ENCODE peak calls at places on chromosomes 12 and 14, in ten cellular contexts. I is NCI-H510A treated with DMSO at 0.1 percent for 48 hours; W is H4; S is NCI-H1092; V is activated T-cell treated with anti-CD3 and anti-CD28 coated beads, Interleukin-2, amount 50 U/mL, for 72 hours; C is M059J; P is COR-L47; F is stimulated activated CD4-positive, alpha-beta T cell treated with anti-CD3 and anti-CD28 coated beads, Interleukin-15, amount 100 ng/mL, for 24 hours; H is A172; U is KG1. T is an unnamed sample.

GRCh38 chr14:40629144-40629543 is 977.5 kb upstream of the LRFN5 start:
- DNase-seq in I (no peak), W (no peak), S (no peak), V (no peak), C (no peak), P (no peak), F (no peak), H (no peak), U (no peak), T (no peak)

GRCh38 chr14:102902523-102903247 is 19.8 kb upstream of the AMN start:
- DNase-seq in I (peak; percentile 18), W (no peak), S (no peak), V (no peak), C (no peak), P (peak; percentile 36), F (no peak), H (no peak), U (no peak), T (no peak)

GRCh38 chr14:75826599-75826998 is 155.2 kb downstream of the TGFB3 start:
- DNase-seq in I (no peak), W (no peak), S (no peak), V (no peak), C (no peak), P (no peak), F (no peak), H (no peak), U (no peak), T (no peak)

GRCh38 chr12:121328620-121329019 is 23.6 kb downstream of the ANAPC5 start:
- DNase-seq in I (no peak), W (no peak), S (no peak), V (no peak), C (no peak), P (no peak), F (no peak), H (no peak), U (no peak), T (no peak)

GRCh38 chr12:121162384-121162783 is 29.7 kb downstream of the P2RX7 start:
- DNase-seq in I (no peak), W (no peak), S (no peak), V (no peak), C (no peak), P (no peak), F (no peak), H (no peak), U (no peak), T (no peak)

GRCh38 chr14:72075649-72076334 is 143.6 kb downstream of the RGS6 start:
- DNase-seq in I (no peak), W (no peak), S (no peak), V (no peak), C (no peak), P (no peak), F (no peak), H (no peak), U (no peak), T (no peak)

GRCh38 chr14:38143651-38144505 is 63.8 kb upstream of the SSTR1 start:
- DNase-seq in I (no peak), W (peak; percentile 70), S (no peak), V (no peak), C (peak; percentile 61), P (no peak), F (no peak), H (peak; percentile 59), U (no peak), T (no peak)

GRCh38 chr14:23358553-23359166 is 6.0 kb upstream of the SLC22A17 start:
- DNase-seq in I (no peak), W (no peak), S (no peak), V (no peak), C (no peak), P (no peak), F (no peak), H (no peak), U (no peak), T (no peak)

GRCh38 chr12:102885043-102885932 is 31.8 kb downstream of the PAH start:
- DNase-seq in I (no peak), W (no peak), S (no peak), V (no peak), C (no peak), P (no peak), F (no peak), H (no peak), U (no peak), T (no peak)

GRCh38 chr12:124898200-124898950 is 16.1 kb downstream of the UBC start:
- DNase-seq in I (peak; percentile 62), W (peak; percentile 75), S (peak; percentile 51), V (peak; percentile 83), C (peak; percentile 81), P (peak; percentile 61), F (peak; percentile 78), H (peak; percentile 66), U (no peak), T (no peak)

GRCh38 chr12:93152617-93153016 is 223.5 kb upstream of the EEA1 start:
- DNase-seq in I (no peak), W (no peak), S (no peak), V (no peak), C (no peak), P (no peak), F (no peak), H (no peak), U (no peak), T (no peak)

GRCh38 chr12:70467476-70467875 is 101.4 kb downstream of the KCNMB4 start:
- DNase-seq in I (no peak), W (no peak), S (no peak), V (no peak), C (no peak), P (no peak), F (no peak), H (no peak), U (no peak), T (no peak)

GRCh38 chr12:91565246-91565645 is 382.6 kb upstream of the DCN start:
- DNase-seq in I (no peak), W (no peak), S (no peak), V (peak; percentile 12), C (peak; percentile 42), P (no peak), F (peak; percentile 50), H (no peak), U (no peak), T (no peak)

GRCh38 chr12:80413462-80413861 is 30.6 kb upstream of the PTPRQ start:
- DNase-seq in I (no peak), W (no peak), S (no peak), V (no peak), C (no peak), P (no peak), F (no peak), H (peak; percentile 6), U (no peak), T (no peak)

GRCh38 chr12:108410689-108411088 is 71.6 kb upstream of the CMKLR1 start:
- DNase-seq in I (no peak), W (no peak), S (no peak), V (no peak), C (no peak), P (no peak), F (no peak), H (no peak), U (no peak), T (no peak)

GRCh38 chr12:92912052-92912451 is 17.0 kb downstream of the EEA1 start:
- DNase-seq in I (no peak), W (peak; percentile 13), S (no peak), V (peak; percentile 34), C (peak; percentile 88), P (no peak), F (no peak), H (peak; percentile 10), U (no peak), T (no peak)

GRCh38 chr12:130124605-130125244 is 37.5 kb upstream of the FZD10 start:
- DNase-seq in I (no peak), W (no peak), S (no peak), V (no peak), C (no peak), P (no peak), F (no peak), H (no peak), U (no peak), T (no peak)

GRCh38 chr12:64915242-64915641 is 90.8 kb downstream of the TBC1D30 start:
- DNase-seq in I (no peak), W (no peak), S (no peak), V (no peak), C (no peak), P (no peak), F (no peak), H (no peak), U (no peak), T (no peak)

GRCh38 chr12:56037161-56037560 is 4.6 kb upstream of the RPS26 start:
- DNase-seq in I (no peak), W (no peak), S (no peak), V (no peak), C (no peak), P (no peak), F (no peak), H (no peak), U (no peak), T (no peak)

GRCh38 chr12:24778486-24779304 is 170.2 kb downstream of the BCAT1 start:
- DNase-seq in I (peak; percentile 47), W (peak; percentile 33), S (no peak), V (no peak), C (peak; percentile 50), P (no peak), F (no peak), H (peak; percentile 33), U (no peak), T (no peak)

T was measured in DMS79.